ENCODE peak calls at places on chromosomes 1 and 21, in seven cellular contexts. One of them, this sample, is unnamed.

GRCh38 chr1:93816970-93817738 is 61.9 kb downstream of the DNTTIP2 start:
- DNase-seq in lung: no peak
- DNase-seq in right lobe of liver: no peak
- DNase-seq in choroid plexus epithelial cell: peak
- DNase-seq in lower lobe of right lung: no peak
- DNase-seq in IMR-90: peak
- DNase-seq in cardiac fibroblast: peak
- DNase-seq in this sample: peak

GRCh38 chr1:156691665-156692408 is 13.5 kb downstream of the CRABP2 start:
- DNase-seq in IMR-90: peak
- DNase-seq in lower lobe of right lung: no peak
- DNase-seq in right lobe of liver: no peak
- DNase-seq in lung: no peak
- DNase-seq in cardiac fibroblast: no peak
- DNase-seq in choroid plexus epithelial cell: peak
- DNase-seq in this sample: peak

GRCh38 chr1:187577625-187578024 is 748.9 kb downstream of the PLA2G4A start:
- DNase-seq in cardiac fibroblast: no peak
- DNase-seq in IMR-90: no peak
- DNase-seq in right lobe of liver: no peak
- DNase-seq in lung: no peak
- DNase-seq in lower lobe of right lung: no peak
- DNase-seq in choroid plexus epithelial cell: no peak
- DNase-seq in this sample: no peak

GRCh38 chr1:111506561-111506960 is 3.1 kb upstream of the ADORA3 start:
- DNase-seq in choroid plexus epithelial cell: no peak
- DNase-seq in lower lobe of right lung: no peak
- DNase-seq in IMR-90: no peak
- DNase-seq in lung: no peak
- DNase-seq in right lobe of liver: no peak
- DNase-seq in cardiac fibroblast: no peak
- DNase-seq in this sample: no peak

GRCh38 chr1:178870944-178871343 is at the start of gene ANGPTL1:
- DNase-seq in right lobe of liver: no peak
- DNase-seq in lung: no peak
- DNase-seq in IMR-90: peak
- DNase-seq in lower lobe of right lung: no peak
- DNase-seq in choroid plexus epithelial cell: peak
- DNase-seq in cardiac fibroblast: peak
- DNase-seq in this sample: peak

GRCh38 chr1:230268371-230269170 is 157.6 kb downstream of the PGBD5 start:
- DNase-seq in cardiac fibroblast: peak
- DNase-seq in choroid plexus epithelial cell: peak
- DNase-seq in lower lobe of right lung: no peak
- DNase-seq in IMR-90: peak
- DNase-seq in right lobe of liver: no peak
- DNase-seq in lung: no peak
- DNase-seq in this sample: peak

GRCh38 chr1:26221094-26221493 is 12.9 kb upstream of the CEP85 start:
- DNase-seq in lung: no peak
- DNase-seq in IMR-90: no peak
- DNase-seq in cardiac fibroblast: no peak
- DNase-seq in lower lobe of right lung: no peak
- DNase-seq in choroid plexus epithelial cell: no peak
- DNase-seq in right lobe of liver: no peak
- DNase-seq in this sample: peak

GRCh38 chr1:88774151-88774556 is 90.1 kb downstream of the PKN2 start:
- DNase-seq in IMR-90: no peak
- DNase-seq in lung: no peak
- DNase-seq in right lobe of liver: no peak
- DNase-seq in lower lobe of right lung: no peak
- DNase-seq in cardiac fibroblast: no peak
- DNase-seq in choroid plexus epithelial cell: no peak
- DNase-seq in this sample: no peak

GRCh38 chr21:44872568-44873355 is 728 bp downstream of the PTTG1IP start:
- DNase-seq in lower lobe of right lung: peak
- DNase-seq in choroid plexus epithelial cell: peak
- DNase-seq in lung: peak
- DNase-seq in cardiac fibroblast: peak
- DNase-seq in right lobe of liver: peak
- DNase-seq in IMR-90: peak
- DNase-seq in this sample: peak

GRCh38 chr21:34280389-34280795 is 83.4 kb upstream of the KCNE2 start:
- DNase-seq in lower lobe of right lung: no peak
- DNase-seq in lung: peak
- DNase-seq in choroid plexus epithelial cell: peak
- DNase-seq in right lobe of liver: no peak
- DNase-seq in cardiac fibroblast: peak
- DNase-seq in IMR-90: no peak
- DNase-seq in this sample: peak

GRCh38 chr1:10857689-10858088 is 61.2 kb upstream of the CASZ1 start:
- DNase-seq in lung: no peak
- DNase-seq in lower lobe of right lung: no peak
- DNase-seq in right lobe of liver: no peak
- DNase-seq in IMR-90: no peak
- DNase-seq in cardiac fibroblast: no peak
- DNase-seq in choroid plexus epithelial cell: no peak
- DNase-seq in this sample: no peak

GRCh38 chr21:37370152-37371040 is 3.8 kb downstream of the DYRK1A start:
- DNase-seq in IMR-90: peak
- DNase-seq in lower lobe of right lung: no peak
- DNase-seq in cardiac fibroblast: peak
- DNase-seq in right lobe of liver: no peak
- DNase-seq in lung: no peak
- DNase-seq in choroid plexus epithelial cell: peak
- DNase-seq in this sample: peak

GRCh38 chr1:33364578-33364945 is 43.7 kb upstream of the A3GALT2 start:
- DNase-seq in choroid plexus epithelial cell: no peak
- DNase-seq in IMR-90: no peak
- DNase-seq in lower lobe of right lung: no peak
- DNase-seq in lung: no peak
- DNase-seq in right lobe of liver: no peak
- DNase-seq in cardiac fibroblast: no peak
- DNase-seq in this sample: no peak

GRCh38 chr1:61170328-61171238 is 88.2 kb downstream of the NFIA start:
- DNase-seq in IMR-90: peak
- DNase-seq in choroid plexus epithelial cell: peak
- DNase-seq in right lobe of liver: no peak
- DNase-seq in cardiac fibroblast: peak
- DNase-seq in lung: no peak
- DNase-seq in lower lobe of right lung: no peak
- DNase-seq in this sample: peak

GRCh38 chr1:203304391-203304918 is 864 bp upstream of the BTG2 start:
- DNase-seq in IMR-90: no peak
- DNase-seq in choroid plexus epithelial cell: no peak
- DNase-seq in right lobe of liver: peak
- DNase-seq in cardiac fibroblast: no peak
- DNase-seq in lung: no peak
- DNase-seq in lower lobe of right lung: no peak
- DNase-seq in this sample: no peak

GRCh38 chr1:45929257-45929687 is 125.9 kb downstream of the MAST2 start:
- DNase-seq in lower lobe of right lung: no peak
- DNase-seq in lung: no peak
- DNase-seq in IMR-90: peak
- DNase-seq in cardiac fibroblast: peak
- DNase-seq in right lobe of liver: no peak
- DNase-seq in choroid plexus epithelial cell: peak
- DNase-seq in this sample: peak

GRCh38 chr1:111723091-111723806 is 15.9 kb downstream of the INKA2 start:
- DNase-seq in lower lobe of right lung: no peak
- DNase-seq in cardiac fibroblast: no peak
- DNase-seq in right lobe of liver: no peak
- DNase-seq in lung: no peak
- DNase-seq in IMR-90: no peak
- DNase-seq in choroid plexus epithelial cell: no peak
- DNase-seq in this sample: no peak

GRCh38 chr1:172882791-172883386 is 167.9 kb downstream of the TNFSF18 start:
- DNase-seq in right lobe of liver: no peak
- DNase-seq in lower lobe of right lung: no peak
- DNase-seq in choroid plexus epithelial cell: no peak
- DNase-seq in cardiac fibroblast: no peak
- DNase-seq in IMR-90: no peak
- DNase-seq in lung: no peak
- DNase-seq in this sample: no peak

GRCh38 chr1:67627906-67628305 is 57.1 kb upstream of the GADD45A start:
- DNase-seq in lower lobe of right lung: no peak
- DNase-seq in lung: no peak
- DNase-seq in right lobe of liver: no peak
- DNase-seq in choroid plexus epithelial cell: no peak
- DNase-seq in IMR-90: no peak
- DNase-seq in cardiac fibroblast: no peak
- DNase-seq in this sample: no peak

GRCh38 chr1:77888429-77889239 is at the start of gene NEXN:
- DNase-seq in choroid plexus epithelial cell: peak
- DNase-seq in lower lobe of right lung: peak
- DNase-seq in right lobe of liver: peak
- DNase-seq in IMR-90: peak
- DNase-seq in cardiac fibroblast: peak
- DNase-seq in lung: peak
- DNase-seq in this sample: peak

GRCh38 chr1:101205457-101205856 is 31.4 kb upstream of the S1PR1 start:
- DNase-seq in right lobe of liver: no peak
- DNase-seq in IMR-90: no peak
- DNase-seq in lung: no peak
- DNase-seq in choroid plexus epithelial cell: no peak
- DNase-seq in cardiac fibroblast: no peak
- DNase-seq in lower lobe of right lung: no peak
- DNase-seq in this sample: no peak

GRCh38 chr1:112017183-112017582 is 27.7 kb upstream of the KCND3 start:
- DNase-seq in lung: no peak
- DNase-seq in IMR-90: no peak
- DNase-seq in right lobe of liver: no peak
- DNase-seq in lower lobe of right lung: no peak
- DNase-seq in choroid plexus epithelial cell: no peak
- DNase-seq in cardiac fibroblast: no peak
- DNase-seq in this sample: no peak

GRCh38 chr1:189409774-189410173 is 1067.9 kb downstream of the BRINP3 start:
- DNase-seq in lower lobe of right lung: no peak
- DNase-seq in cardiac fibroblast: no peak
- DNase-seq in lung: no peak
- DNase-seq in choroid plexus epithelial cell: no peak
- DNase-seq in IMR-90: no peak
- DNase-seq in right lobe of liver: no peak
- DNase-seq in this sample: no peak

DNA sequence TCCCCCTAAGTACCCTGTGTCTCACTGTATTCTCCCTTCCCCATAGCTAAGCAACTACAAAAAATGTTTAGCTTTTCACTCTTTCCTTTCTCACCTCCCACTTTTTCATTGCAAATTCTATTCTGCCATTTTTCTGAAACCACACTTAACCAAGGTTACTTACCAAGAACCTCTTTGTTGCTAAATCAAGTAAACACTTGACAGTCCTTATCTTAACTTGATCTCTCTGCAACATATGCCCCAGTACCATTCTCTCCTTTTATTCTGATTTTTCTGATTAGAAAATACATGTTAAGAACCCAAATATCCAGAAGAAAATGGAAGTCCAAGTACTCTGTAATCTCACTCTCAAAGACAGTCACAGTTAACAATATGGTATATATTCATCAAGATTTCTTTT is 16.0 kb downstream of the EVI5 start:
- DNase-seq in cardiac fibroblast: no peak
- DNase-seq in right lobe of liver: no peak
- DNase-seq in lung: no peak
- DNase-seq in lower lobe of right lung: no peak
- DNase-seq in choroid plexus epithelial cell: no peak
- DNase-seq in IMR-90: no peak
- DNase-seq in this sample: no peak
- H3K4me3 ChIP-seq in cardiac fibroblast: no peak
- H3K4me3 ChIP-seq in right lobe of liver: no peak
- H3K4me3 ChIP-seq in lung: no peak
- H3K4me3 ChIP-seq in lower lobe of right lung: no peak
- H3K4me3 ChIP-seq in choroid plexus epithelial cell: no peak
- H3K4me3 ChIP-seq in IMR-90: no peak
- H3K4me3 ChIP-seq in this sample: no peak

GRCh38 chr1:223075834-223076233 is 67.2 kb downstream of the TLR5 start:
- DNase-seq in lower lobe of right lung: no peak
- DNase-seq in lung: no peak
- DNase-seq in choroid plexus epithelial cell: no peak
- DNase-seq in right lobe of liver: no peak
- DNase-seq in IMR-90: no peak
- DNase-seq in cardiac fibroblast: no peak
- DNase-seq in this sample: no peak

GRCh38 chr1:223074427-223074826 is 68.6 kb downstream of the TLR5 start:
- DNase-seq in cardiac fibroblast: peak
- DNase-seq in right lobe of liver: no peak
- DNase-seq in lung: no peak
- DNase-seq in lower lobe of right lung: no peak
- DNase-seq in choroid plexus epithelial cell: no peak
- DNase-seq in IMR-90: no peak
- DNase-seq in this sample: no peak

GRCh38 chr1:223076382-223076781 is 66.7 kb downstream of the TLR5 start:
- DNase-seq in IMR-90: no peak
- DNase-seq in lung: no peak
- DNase-seq in cardiac fibroblast: peak
- DNase-seq in lower lobe of right lung: no peak
- DNase-seq in right lobe of liver: no peak
- DNase-seq in choroid plexus epithelial cell: no peak
- DNase-seq in this sample: no peak

GRCh38 chr1:223077434-223077833 is 65.6 kb downstream of the TLR5 start:
- DNase-seq in lung: no peak
- DNase-seq in IMR-90: no peak
- DNase-seq in lower lobe of right lung: no peak
- DNase-seq in cardiac fibroblast: no peak
- DNase-seq in choroid plexus epithelial cell: no peak
- DNase-seq in right lobe of liver: no peak
- DNase-seq in this sample: no peak

DNA sequence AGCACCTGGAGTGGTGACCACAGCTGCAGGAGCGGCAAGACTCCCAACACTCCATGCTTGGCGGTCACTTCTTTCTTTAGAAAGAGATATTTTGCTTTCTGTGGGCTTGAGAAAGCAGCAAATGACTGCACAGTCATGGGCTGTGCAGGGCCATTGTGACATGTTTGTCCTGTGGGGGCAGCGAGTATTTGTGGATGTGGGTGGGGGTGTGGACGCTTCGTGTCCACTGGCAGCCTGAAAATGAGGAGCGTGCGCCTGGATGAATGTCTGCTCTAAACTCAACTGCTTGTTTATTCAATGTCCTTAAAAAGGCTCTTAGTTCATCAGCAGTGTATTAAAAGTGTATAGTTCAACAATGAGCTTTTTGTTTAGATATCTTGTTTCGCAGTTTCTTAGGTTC is 68.1 kb downstream of the TLR5 start:
- DNase-seq in IMR-90: no peak
- DNase-seq in right lobe of liver: peak
- DNase-seq in cardiac fibroblast: no peak
- DNase-seq in lung: no peak
- DNase-seq in lower lobe of right lung: no peak
- DNase-seq in choroid plexus epithelial cell: no peak
- DNase-seq in this sample: no peak
- H3K4me3 ChIP-seq in IMR-90: no peak
- H3K4me3 ChIP-seq in right lobe of liver: no peak
- H3K4me3 ChIP-seq in cardiac fibroblast: no peak
- H3K4me3 ChIP-seq in lung: no peak
- H3K4me3 ChIP-seq in lower lobe of right lung: no peak
- H3K4me3 ChIP-seq in choroid plexus epithelial cell: no peak
- H3K4me3 ChIP-seq in this sample: no peak

GRCh38 chr1:90713741-90714509 is 3.2 kb downstream of the BARHL2 start:
- DNase-seq in cardiac fibroblast: no peak
- DNase-seq in choroid plexus epithelial cell: no peak
- DNase-seq in lung: no peak
- DNase-seq in lower lobe of right lung: no peak
- DNase-seq in IMR-90: no peak
- DNase-seq in right lobe of liver: no peak
- DNase-seq in this sample: no peak
- H3K4me3 ChIP-seq in cardiac fibroblast: no peak
- H3K4me3 ChIP-seq in choroid plexus epithelial cell: no peak
- H3K4me3 ChIP-seq in lung: no peak
- H3K4me3 ChIP-seq in lower lobe of right lung: no peak
- H3K4me3 ChIP-seq in IMR-90: no peak
- H3K4me3 ChIP-seq in right lobe of liver: no peak
- H3K4me3 ChIP-seq in this sample: no peak

GRCh38 chr21:45976666-45977335 is 4.8 kb upstream of the COL6A1 start:
- DNase-seq in lower lobe of right lung: no peak
- DNase-seq in lung: no peak
- DNase-seq in right lobe of liver: no peak
- DNase-seq in IMR-90: no peak
- DNase-seq in choroid plexus epithelial cell: no peak
- DNase-seq in cardiac fibroblast: no peak
- DNase-seq in this sample: no peak
- H3K4me3 ChIP-seq in lower lobe of right lung: no peak
- H3K4me3 ChIP-seq in lung: no peak
- H3K4me3 ChIP-seq in right lobe of liver: no peak
- H3K4me3 ChIP-seq in IMR-90: no peak
- H3K4me3 ChIP-seq in choroid plexus epithelial cell: no peak
- H3K4me3 ChIP-seq in cardiac fibroblast: no peak
- H3K4me3 ChIP-seq in this sample: no peak

This sample was measured in fibroblast of mammary gland.